ENCODE peak calls at places on chromosomes 2 and 18, in seven cellular contexts. V is left lung, Z is vagina, B is heart left ventricle, O is right lobe of liver, E is adrenal gland, J is uterus. D is an unnamed sample.

GRCh38 chr2:229575569-229576315 is 138.6 kb downstream of the DNER start:
- DNase-seq in V (no peak), Z (no peak), B (no peak), O (no peak), E (no peak), J (no peak), D (no peak)

GRCh38 chr18:58398648-58399398 is 230.1 kb downstream of the ALPK2 start:
- DNase-seq in V (no peak), Z (no peak), B (no peak), O (peak; percentile 76), E (no peak), J (no peak), D (no peak)

GRCh38 chr2:229408356-229408755 is 137.3 kb upstream of the PID1 start:
- DNase-seq in V (peak; percentile 58), Z (no peak), B (no peak), O (no peak), E (peak; percentile 45), J (peak; percentile 60), D (no peak)

GRCh38 chr2:164606557-164606956 is 14.7 kb downstream of the GRB14 start:
- DNase-seq in V (no peak), Z (no peak), B (no peak), O (no peak), E (no peak), J (no peak), D (no peak)

GRCh38 chr2:128273469-128274081 is 45.1 kb downstream of the HS6ST1 start:
- DNase-seq in V (no peak), Z (no peak), B (no peak), O (no peak), E (no peak), J (no peak), D (no peak)

GRCh38 chr2:238929242-238930081 is 81.6 kb downstream of the TWIST2 start:
- DNase-seq in V (peak; percentile 24), Z (no peak), B (peak; percentile 64), O (no peak), E (peak; percentile 44), J (peak; percentile 64), D (no peak)

GRCh38 chr2:172106128-172106961 is 3.6 kb upstream of the DLX2 start:
- DNase-seq in V (no peak), Z (no peak), B (no peak), O (no peak), E (no peak), J (no peak), D (no peak)

GRCh38 chr2:139160838-139161237 is 380.6 kb upstream of the NXPH2 start:
- DNase-seq in V (no peak), Z (no peak), B (no peak), O (no peak), E (no peak), J (no peak), D (no peak)

GRCh38 chr2:23425338-23425871 is 40.4 kb downstream of the KLHL29 start:
- DNase-seq in V (no peak), Z (no peak), B (no peak), O (no peak), E (no peak), J (no peak), D (peak; percentile 56)

GRCh38 chr18:26656944-26657536 is 108.7 kb upstream of the KCTD1 start:
- DNase-seq in V (peak; percentile 79), Z (no peak), B (peak; percentile 84), O (peak; percentile 86), E (peak; percentile 86), J (peak; percentile 78), D (no peak)

DNA sequence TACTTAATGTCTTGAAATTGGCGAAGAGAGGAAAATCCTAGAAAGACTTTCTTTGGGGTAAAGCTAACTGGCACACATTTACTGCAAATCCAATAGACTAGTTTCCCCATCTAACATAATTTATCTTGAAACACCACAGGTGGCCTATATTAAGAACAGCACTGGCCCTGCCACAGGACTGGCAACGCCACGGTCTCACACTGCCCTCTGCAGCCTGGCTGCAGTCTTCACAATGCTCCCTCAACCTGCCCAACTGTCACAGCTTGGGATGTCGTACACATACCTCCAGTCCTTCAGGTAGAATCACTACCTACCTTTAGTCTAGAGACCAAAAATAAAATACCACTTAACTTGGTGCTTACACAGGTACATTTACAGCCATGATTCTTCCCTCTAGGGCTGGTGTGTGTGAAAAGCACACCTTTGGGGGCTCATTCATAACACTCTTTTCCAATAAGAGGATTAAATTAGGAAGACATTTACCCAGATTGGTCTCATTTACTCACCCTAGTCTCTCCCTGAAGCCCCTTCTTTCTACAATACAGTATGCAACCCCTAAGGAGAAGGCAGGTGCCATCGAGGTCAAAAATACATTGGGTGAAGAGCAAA is 222.2 kb downstream of the C1D start:
- DNase-seq in V (peak; percentile 68), Z (no peak), B (peak; percentile 70), O (peak; percentile 69), E (peak; percentile 77), J (peak; percentile 80), D (no peak)
- TF ChIP-seq CTCF in V (peak; percentile 75), Z (peak; percentile 62), B (peak; percentile 62), O (peak; percentile 71), E (peak; percentile 91), J (peak; percentile 92), D (peak; percentile 67)

GRCh38 chr2:64643838-64644219 is 9.9 kb downstream of the SERTAD2 start:
- DNase-seq in V (no peak), Z (no peak), B (no peak), O (no peak), E (no peak), J (no peak), D (no peak)
- H3K4me3 ChIP-seq in V (no peak overlapping the region), Z (peak overlapping the region; percentile 38), B (peak overlapping the region; percentile 53), O (no peak overlapping the region), E (no peak overlapping the region), J (no peak overlapping the region), D (peak overlapping the region; percentile 60)

GRCh38 chr2:45119038-45119437 is 109.8 kb upstream of the SIX2 start:
- DNase-seq in V (no peak), Z (no peak), B (no peak), O (no peak), E (no peak), J (no peak), D (no peak)

GRCh38 chr2:45119855-45120254 is 110.6 kb upstream of the SIX2 start:
- DNase-seq in V (no peak), Z (peak; percentile 22), B (no peak), O (no peak), E (no peak), J (no peak), D (no peak)

GRCh38 chr2:45123065-45123464 is 113.8 kb upstream of the SIX2 start:
- DNase-seq in V (no peak), Z (peak; percentile 31), B (no peak), O (no peak), E (no peak), J (no peak), D (no peak)

GRCh38 chr2:45121236-45121927 is 112.1 kb upstream of the SIX2 start:
- DNase-seq in V (no peak), Z (peak; percentile 28), B (no peak), O (no peak), E (no peak), J (no peak), D (no peak)

GRCh38 chr2:45120546-45120945 is 111.3 kb upstream of the SIX2 start:
- DNase-seq in V (no peak), Z (peak; percentile 9), B (no peak), O (no peak), E (no peak), J (no peak), D (no peak)
- H3K27ac ChIP-seq in V (no peak overlapping the region), Z (no peak overlapping the region), B (no peak overlapping the region), O (no peak overlapping the region), E (no peak overlapping the region), J (no peak overlapping the region), D (peak overlapping the region; percentile 72)

GRCh38 chr18:76480913-76481312 is 14.1 kb downstream of the ZNF516 start:
- DNase-seq in V (no peak), Z (no peak), B (no peak), O (no peak), E (peak; percentile 29), J (no peak), D (no peak)
- TF ChIP-seq CTCF in V (no peak), Z (no peak), B (no peak), O (no peak), E (no peak), J (no peak), D (no peak)

DNA sequence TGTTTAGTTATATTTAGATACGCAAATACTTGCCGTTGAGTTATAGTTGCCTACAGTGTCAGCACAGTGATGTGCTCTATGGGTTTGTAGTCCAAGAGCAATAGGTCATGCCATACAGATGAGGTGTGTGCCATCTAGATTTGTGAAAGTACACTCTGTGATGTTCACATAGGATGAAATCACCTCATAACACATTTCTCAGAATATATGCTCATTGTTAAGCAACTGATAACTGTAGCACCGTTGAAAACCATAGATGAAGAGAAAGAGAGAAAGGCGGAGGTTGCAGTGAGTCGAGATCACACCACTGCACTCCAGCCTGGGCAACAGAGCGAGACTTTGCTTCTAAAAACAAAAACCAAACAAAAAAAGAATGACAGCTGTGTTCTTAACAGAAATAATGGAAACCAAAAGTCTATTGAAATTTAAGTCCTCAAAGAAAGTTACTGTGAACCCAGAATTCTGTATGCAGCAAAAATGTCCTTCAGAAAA is 9.5 kb downstream of the DGKD start:
- DNase-seq in V (no peak), Z (no peak), B (no peak), O (no peak), E (no peak), J (no peak), D (no peak)
- H3K4me3 ChIP-seq in V (no peak overlapping the region), Z (no peak overlapping the region), B (no peak overlapping the region), O (no peak overlapping the region), E (no peak overlapping the region), J (no peak overlapping the region), D (no peak overlapping the region)

DNA sequence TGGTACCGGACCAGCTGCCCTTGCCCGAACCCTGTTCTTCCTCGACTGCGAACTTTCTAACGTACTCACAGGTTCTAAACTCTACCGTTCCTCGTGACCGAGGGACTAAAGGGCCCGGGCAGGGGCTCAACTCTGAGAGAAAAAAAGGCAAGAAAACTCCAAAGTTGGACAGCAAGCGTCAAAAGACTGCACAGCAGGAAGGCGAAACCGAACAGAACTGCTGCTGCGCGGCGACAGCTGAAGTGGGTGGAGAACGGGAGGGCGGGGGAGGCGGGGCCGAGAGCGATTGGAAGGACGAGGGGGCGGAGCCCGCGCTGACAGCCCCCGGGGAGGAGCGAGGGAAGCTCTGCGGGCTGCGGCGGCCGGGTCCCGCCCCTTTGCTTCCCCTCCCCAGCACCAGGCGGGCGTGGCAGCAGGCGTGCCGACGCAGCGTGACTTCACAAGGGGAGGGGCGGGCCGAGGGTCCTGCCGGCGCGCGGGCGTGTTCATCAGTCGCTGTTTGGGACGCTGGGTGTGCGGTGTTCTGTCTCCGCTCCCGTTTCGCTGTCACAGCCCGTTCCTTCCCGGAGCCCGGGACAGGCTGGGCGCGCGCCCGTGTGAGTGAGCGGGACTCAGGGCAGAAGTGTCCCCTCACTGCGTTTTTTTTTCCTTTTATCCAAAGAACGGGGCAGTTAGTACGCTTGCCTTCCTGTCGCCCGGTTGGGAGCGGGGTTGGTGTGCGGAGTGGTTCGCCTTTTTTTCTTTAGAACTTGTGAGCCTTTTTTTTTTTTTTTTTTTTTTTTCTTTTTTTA is at the start of gene NABP1:
- DNase-seq in V (peak; percentile 99), Z (peak; percentile 99), B (peak; percentile 99), O (peak; percentile 100), E (peak; percentile 98), J (peak; percentile 99), D (peak; percentile 99)
- H3K27ac ChIP-seq in V (peak within 1 kb of the TSS; percentile 97), Z (peak within 1 kb of the TSS; percentile 95), B (peak within 1 kb of the TSS; percentile 95), O (peak within 1 kb of the TSS; percentile 98), E (peak within 1 kb of the TSS; percentile 89), J (peak within 1 kb of the TSS; percentile 94), D (peak within 1 kb of the TSS; percentile 90)